ENCODE peak calls at places on chromosome X, in four cellular contexts. One of them, this sample, is unnamed.

GRCh38 chrX:139851730-139852129 is 81.1 kb downstream of the ATP11C start:
- DNase-seq in HT1080: no peak
- DNase-seq in stimulated activated CD8-positive, alpha-beta memory T cell treated with anti-CD3 and anti-CD28 coated beads, Interleukin-15, amount 100 ng/mL, for 24 hours: no peak
- DNase-seq in left cardiac atrium: no peak
- DNase-seq in this sample: no peak

GRCh38 chrX:45557390-45557789 is 356.7 kb upstream of the DIPK2B start:
- DNase-seq in left cardiac atrium: no peak
- DNase-seq in HT1080: peak; percentile 4
- DNase-seq in stimulated activated CD8-positive, alpha-beta memory T cell treated with anti-CD3 and anti-CD28 coated beads, Interleukin-15, amount 100 ng/mL, for 24 hours: no peak
- DNase-seq in this sample: no peak

GRCh38 chrX:9456250-9457074 is 8.4 kb upstream of the TBL1X start:
- DNase-seq in left cardiac atrium: no peak
- DNase-seq in HT1080: no peak
- DNase-seq in stimulated activated CD8-positive, alpha-beta memory T cell treated with anti-CD3 and anti-CD28 coated beads, Interleukin-15, amount 100 ng/mL, for 24 hours: no peak
- DNase-seq in this sample: no peak

GRCh38 chrX:53831662-53832635 is 145.4 kb upstream of the HUWE1 start:
- DNase-seq in stimulated activated CD8-positive, alpha-beta memory T cell treated with anti-CD3 and anti-CD28 coated beads, Interleukin-15, amount 100 ng/mL, for 24 hours: no peak
- DNase-seq in left cardiac atrium: no peak
- DNase-seq in HT1080: peak; percentile 35
- DNase-seq in this sample: no peak

GRCh38 chrX:2583194-2584162 is 82.7 kb upstream of the DHRSX start:
- DNase-seq in stimulated activated CD8-positive, alpha-beta memory T cell treated with anti-CD3 and anti-CD28 coated beads, Interleukin-15, amount 100 ng/mL, for 24 hours: no peak
- DNase-seq in HT1080: no peak
- DNase-seq in left cardiac atrium: no peak
- DNase-seq in this sample: no peak

GRCh38 chrX:54076903-54077302 is 32.6 kb upstream of the PHF8 start:
- DNase-seq in stimulated activated CD8-positive, alpha-beta memory T cell treated with anti-CD3 and anti-CD28 coated beads, Interleukin-15, amount 100 ng/mL, for 24 hours: no peak
- DNase-seq in left cardiac atrium: no peak
- DNase-seq in HT1080: peak; percentile 54
- DNase-seq in this sample: no peak

GRCh38 chrX:129984196-129984962 is 1.9 kb downstream of the BCORL1 start:
- DNase-seq in left cardiac atrium: peak; percentile 51
- DNase-seq in stimulated activated CD8-positive, alpha-beta memory T cell treated with anti-CD3 and anti-CD28 coated beads, Interleukin-15, amount 100 ng/mL, for 24 hours: no peak
- DNase-seq in HT1080: no peak
- DNase-seq in this sample: no peak

GRCh38 chrX:20515841-20516461 is 249.2 kb upstream of the RPS6KA3 start:
- DNase-seq in left cardiac atrium: no peak
- DNase-seq in HT1080: peak; percentile 93
- DNase-seq in stimulated activated CD8-positive, alpha-beta memory T cell treated with anti-CD3 and anti-CD28 coated beads, Interleukin-15, amount 100 ng/mL, for 24 hours: no peak
- DNase-seq in this sample: no peak

GRCh38 chrX:122625821-122626220 is 558.3 kb upstream of the GRIA3 start:
- DNase-seq in HT1080: no peak
- DNase-seq in left cardiac atrium: no peak
- DNase-seq in stimulated activated CD8-positive, alpha-beta memory T cell treated with anti-CD3 and anti-CD28 coated beads, Interleukin-15, amount 100 ng/mL, for 24 hours: no peak
- DNase-seq in this sample: no peak

GRCh38 chrX:106903856-106904528 is 851 bp upstream of the RIPPLY1 start:
- DNase-seq in stimulated activated CD8-positive, alpha-beta memory T cell treated with anti-CD3 and anti-CD28 coated beads, Interleukin-15, amount 100 ng/mL, for 24 hours: no peak
- DNase-seq in left cardiac atrium: no peak
- DNase-seq in HT1080: no peak
- DNase-seq in this sample: no peak

GRCh38 chrX:125203379-125203736 is 116.3 kb upstream of the TEX13C start:
- DNase-seq in HT1080: no peak
- DNase-seq in stimulated activated CD8-positive, alpha-beta memory T cell treated with anti-CD3 and anti-CD28 coated beads, Interleukin-15, amount 100 ng/mL, for 24 hours: no peak
- DNase-seq in left cardiac atrium: peak; percentile 21
- DNase-seq in this sample: no peak

GRCh38 chrX:12912786-12913185 is 6.4 kb downstream of the TLR8 start:
- DNase-seq in HT1080: no peak
- DNase-seq in stimulated activated CD8-positive, alpha-beta memory T cell treated with anti-CD3 and anti-CD28 coated beads, Interleukin-15, amount 100 ng/mL, for 24 hours: no peak
- DNase-seq in left cardiac atrium: no peak
- DNase-seq in this sample: no peak

GRCh38 chrX:18465051-18465450 is 39.6 kb downstream of the CDKL5 start:
- DNase-seq in left cardiac atrium: no peak
- DNase-seq in HT1080: no peak
- DNase-seq in stimulated activated CD8-positive, alpha-beta memory T cell treated with anti-CD3 and anti-CD28 coated beads, Interleukin-15, amount 100 ng/mL, for 24 hours: no peak
- DNase-seq in this sample: no peak

GRCh38 chrX:130165703-130166502 is at the start of gene AIFM1:
- DNase-seq in HT1080: peak; percentile 95
- DNase-seq in stimulated activated CD8-positive, alpha-beta memory T cell treated with anti-CD3 and anti-CD28 coated beads, Interleukin-15, amount 100 ng/mL, for 24 hours: peak; percentile 66
- DNase-seq in left cardiac atrium: peak; percentile 93
- DNase-seq in this sample: peak; percentile 58

GRCh38 chrX:153361781-153362397 is 27.9 kb downstream of the ZNF275 start:
- DNase-seq in left cardiac atrium: no peak
- DNase-seq in HT1080: no peak
- DNase-seq in stimulated activated CD8-positive, alpha-beta memory T cell treated with anti-CD3 and anti-CD28 coated beads, Interleukin-15, amount 100 ng/mL, for 24 hours: no peak
- DNase-seq in this sample: no peak

GRCh38 chrX:148504412-148504950 is 4.1 kb downstream of the AFF2 start:
- DNase-seq in stimulated activated CD8-positive, alpha-beta memory T cell treated with anti-CD3 and anti-CD28 coated beads, Interleukin-15, amount 100 ng/mL, for 24 hours: no peak
- DNase-seq in HT1080: no peak
- DNase-seq in left cardiac atrium: no peak
- DNase-seq in this sample: no peak

GRCh38 chrX:12548746-12549145 is 242.5 kb upstream of the PRPS2 start:
- DNase-seq in left cardiac atrium: peak; percentile 19
- DNase-seq in HT1080: no peak
- DNase-seq in stimulated activated CD8-positive, alpha-beta memory T cell treated with anti-CD3 and anti-CD28 coated beads, Interleukin-15, amount 100 ng/mL, for 24 hours: no peak
- DNase-seq in this sample: no peak

GRCh38 chrX:101195442-101196173 is 24.0 kb upstream of the DRP2 start:
- DNase-seq in HT1080: no peak
- DNase-seq in stimulated activated CD8-positive, alpha-beta memory T cell treated with anti-CD3 and anti-CD28 coated beads, Interleukin-15, amount 100 ng/mL, for 24 hours: no peak
- DNase-seq in left cardiac atrium: no peak
- DNase-seq in this sample: no peak

GRCh38 chrX:149711545-149712236 is at the start of gene MAGEA11:
- DNase-seq in HT1080: peak; percentile 38
- DNase-seq in stimulated activated CD8-positive, alpha-beta memory T cell treated with anti-CD3 and anti-CD28 coated beads, Interleukin-15, amount 100 ng/mL, for 24 hours: no peak
- DNase-seq in left cardiac atrium: no peak
- DNase-seq in this sample: no peak

GRCh38 chrX:153970398-153971123 is 1.1 kb downstream of the HCFC1 start:
- DNase-seq in stimulated activated CD8-positive, alpha-beta memory T cell treated with anti-CD3 and anti-CD28 coated beads, Interleukin-15, amount 100 ng/mL, for 24 hours: no peak
- DNase-seq in HT1080: peak; percentile 60
- DNase-seq in left cardiac atrium: no peak
- DNase-seq in this sample: no peak

GRCh38 chrX:71989768-71990167 is 79.1 kb downstream of the NHSL2 start:
- DNase-seq in HT1080: peak; percentile 63
- DNase-seq in stimulated activated CD8-positive, alpha-beta memory T cell treated with anti-CD3 and anti-CD28 coated beads, Interleukin-15, amount 100 ng/mL, for 24 hours: no peak
- DNase-seq in left cardiac atrium: no peak
- DNase-seq in this sample: no peak

GRCh38 chrX:44344687-44345086 is 1.2 kb upstream of the EFHC2 start:
- DNase-seq in left cardiac atrium: no peak
- DNase-seq in HT1080: no peak
- DNase-seq in stimulated activated CD8-positive, alpha-beta memory T cell treated with anti-CD3 and anti-CD28 coated beads, Interleukin-15, amount 100 ng/mL, for 24 hours: no peak
- DNase-seq in this sample: no peak

GRCh38 chrX:22060451-22060940 is 28.4 kb downstream of the PHEX start:
- DNase-seq in left cardiac atrium: no peak
- DNase-seq in stimulated activated CD8-positive, alpha-beta memory T cell treated with anti-CD3 and anti-CD28 coated beads, Interleukin-15, amount 100 ng/mL, for 24 hours: no peak
- DNase-seq in HT1080: peak; percentile 72
- DNase-seq in this sample: no peak

GRCh38 chrX:24054182-24055042 is at the start of gene EIF2S3:
- DNase-seq in stimulated activated CD8-positive, alpha-beta memory T cell treated with anti-CD3 and anti-CD28 coated beads, Interleukin-15, amount 100 ng/mL, for 24 hours: peak; percentile 47
- DNase-seq in HT1080: peak; percentile 94
- DNase-seq in left cardiac atrium: peak; percentile 91
- DNase-seq in this sample: peak; percentile 64

GRCh38 chrX:110412971-110413726 is 54.5 kb downstream of the RTL9 start:
- DNase-seq in stimulated activated CD8-positive, alpha-beta memory T cell treated with anti-CD3 and anti-CD28 coated beads, Interleukin-15, amount 100 ng/mL, for 24 hours: peak; percentile 32
- DNase-seq in HT1080: peak; percentile 67
- DNase-seq in left cardiac atrium: peak; percentile 73
- DNase-seq in this sample: peak; percentile 51

GRCh38 chrX:13750204-13750603 is 15.7 kb downstream of the OFD1 start:
- DNase-seq in HT1080: peak; percentile 38
- DNase-seq in stimulated activated CD8-positive, alpha-beta memory T cell treated with anti-CD3 and anti-CD28 coated beads, Interleukin-15, amount 100 ng/mL, for 24 hours: no peak
- DNase-seq in left cardiac atrium: no peak
- DNase-seq in this sample: no peak

GRCh38 chrX:53266914-53267313 is 14.5 kb downstream of the IQSEC2 start:
- DNase-seq in stimulated activated CD8-positive, alpha-beta memory T cell treated with anti-CD3 and anti-CD28 coated beads, Interleukin-15, amount 100 ng/mL, for 24 hours: no peak
- DNase-seq in HT1080: no peak
- DNase-seq in left cardiac atrium: no peak
- DNase-seq in this sample: no peak

GRCh38 chrX:10393899-10394298 is 226.5 kb downstream of the MID1 start:
- DNase-seq in HT1080: peak; percentile 2
- DNase-seq in left cardiac atrium: no peak
- DNase-seq in stimulated activated CD8-positive, alpha-beta memory T cell treated with anti-CD3 and anti-CD28 coated beads, Interleukin-15, amount 100 ng/mL, for 24 hours: no peak
- DNase-seq in this sample: no peak

GRCh38 chrX:54386314-54386713 is 28.5 kb upstream of the WNK3 start:
- DNase-seq in HT1080: peak; percentile 0
- DNase-seq in stimulated activated CD8-positive, alpha-beta memory T cell treated with anti-CD3 and anti-CD28 coated beads, Interleukin-15, amount 100 ng/mL, for 24 hours: no peak
- DNase-seq in left cardiac atrium: no peak
- DNase-seq in this sample: no peak

GRCh38 chrX:152821145-152821765 is 9.3 kb downstream of the CETN2 start:
- DNase-seq in stimulated activated CD8-positive, alpha-beta memory T cell treated with anti-CD3 and anti-CD28 coated beads, Interleukin-15, amount 100 ng/mL, for 24 hours: no peak
- DNase-seq in left cardiac atrium: no peak
- DNase-seq in HT1080: peak; percentile 19
- DNase-seq in this sample: no peak

GRCh38 chrX:153597351-153597750 is 1.6 kb downstream of the CCNQ start:
- DNase-seq in HT1080: no peak
- DNase-seq in stimulated activated CD8-positive, alpha-beta memory T cell treated with anti-CD3 and anti-CD28 coated beads, Interleukin-15, amount 100 ng/mL, for 24 hours: no peak
- DNase-seq in left cardiac atrium: no peak
- DNase-seq in this sample: no peak

GRCh38 chrX:120269379-120270035 is 18.9 kb downstream of the ZBTB33 start:
- DNase-seq in stimulated activated CD8-positive, alpha-beta memory T cell treated with anti-CD3 and anti-CD28 coated beads, Interleukin-15, amount 100 ng/mL, for 24 hours: no peak
- DNase-seq in HT1080: no peak
- DNase-seq in left cardiac atrium: no peak
- DNase-seq in this sample: no peak